ENCODE peak calls at places on chromosome X, in seven cellular contexts. Y is astrocyte of the spinal cord, A is A549, H is fibroblast of lung, M is A673, Z is kidney, O is choroid plexus epithelial cell. N is an unnamed sample.

GRCh38 chrX:1412551-1413161 is 20.7 kb upstream of the SLC25A6 start:
- DNase-seq in H (no peak), Y (no peak), O (no peak), M (no peak), Z (peak), A (no peak), N (no peak)

GRCh38 chrX:54922547-54922946 is 1.9 kb downstream of the TRO start:
- DNase-seq in A (no peak), Z (no peak), O (no peak), H (no peak), M (no peak), Y (no peak), N (no peak)

GRCh38 chrX:1507511-1508463 is 29.2 kb downstream of the P2RY8 start:
- DNase-seq in O (no peak), A (no peak), Y (no peak), M (no peak), H (no peak), Z (peak), N (no peak)

GRCh38 chrX:102840871-102841705 is 96.0 kb upstream of the RAB40AL start:
- DNase-seq in M (peak), A (peak), Y (peak), O (peak), H (peak), Z (no peak), N (peak)

GRCh38 chrX:70172226-70172625 is 5.1 kb upstream of the DGAT2L6 start:
- DNase-seq in O (peak), Y (peak), Z (no peak), H (peak), A (no peak), M (peak), N (no peak)

GRCh38 chrX:49171752-49172279 is at the start of gene PLP2:
- DNase-seq in H (peak), A (peak), M (peak), O (peak), Z (peak), Y (peak), N (peak)

GRCh38 chrX:139720979-139721378 is 13.0 kb upstream of the MCF2 start:
- DNase-seq in O (no peak), H (no peak), A (no peak), Z (no peak), Y (no peak), M (no peak), N (no peak)

GRCh38 chrX:50988649-50989048 is 78.1 kb downstream of the BMP15 start:
- DNase-seq in A (peak), Z (no peak), M (peak), Y (peak), O (peak), H (peak), N (peak)

GRCh38 chrX:74383611-74384010 is 37.7 kb upstream of the SLC16A2 start:
- DNase-seq in H (peak), O (peak), A (peak), M (peak), Y (peak), Z (no peak), N (peak)

GRCh38 chrX:42746606-42747005 is 31.4 kb downstream of the PPP1R2C start:
- DNase-seq in A (no peak), O (peak), M (no peak), Y (peak), Z (no peak), H (peak), N (peak)

GRCh38 chrX:118603981-118604380 is 108.4 kb downstream of the DOCK11 start:
- DNase-seq in O (peak), Y (peak), H (peak), A (peak), M (peak), Z (no peak), N (peak)

GRCh38 chrX:18252644-18253359 is 32.1 kb upstream of the BEND2 start:
- DNase-seq in Z (no peak), O (peak), Y (no peak), A (no peak), H (peak), M (peak), N (no peak)

GRCh38 chrX:24498975-24499374 is 33.9 kb downstream of the PDK3 start:
- DNase-seq in O (peak), H (peak), Y (peak), Z (no peak), M (no peak), A (peak), N (peak)

GRCh38 chrX:40936827-40937226 is 148.4 kb upstream of the USP9X start:
- DNase-seq in Z (no peak), O (no peak), Y (no peak), M (no peak), H (no peak), A (peak), N (no peak)

GRCh38 chrX:36963069-36963808 is 44.9 kb upstream of the FAM47C start:
- DNase-seq in O (no peak), Z (peak), A (no peak), M (no peak), Y (no peak), H (no peak), N (no peak)
- H3K4me3 ChIP-seq in O (no peak), Z (peak), A (no peak), M (no peak), Y (no peak), H (no peak), N (no peak)

GRCh38 chrX:135591871-135592270 is 71.4 kb downstream of the INTS6L start:
- DNase-seq in H (no peak), Y (no peak), A (no peak), O (no peak), Z (no peak), M (peak), N (no peak)
- TF ChIP-seq CTCF in H (no peak), Y (no peak), A (no peak), O (no peak), Z (no peak), M (no peak), N (no peak)

GRCh38 chrX:20431486-20431885 is 164.8 kb upstream of the RPS6KA3 start:
- DNase-seq in Z (no peak), Y (no peak), A (no peak), M (peak), O (no peak), H (peak), N (no peak)

GRCh38 chrX:20421697-20422096 is 155.0 kb upstream of the RPS6KA3 start:
- DNase-seq in M (no peak), H (no peak), Z (no peak), Y (no peak), O (no peak), A (no peak), N (no peak)

GRCh38 chrX:20432746-20433374 is 166.2 kb upstream of the RPS6KA3 start:
- DNase-seq in O (peak), Y (no peak), M (no peak), A (peak), H (no peak), Z (no peak), N (peak)

GRCh38 chrX:20432048-20432447 is 165.3 kb upstream of the RPS6KA3 start:
- DNase-seq in O (peak), A (peak), Y (peak), M (no peak), H (peak), Z (no peak), N (peak)

GRCh38 chrX:20427173-20427770 is 160.6 kb upstream of the RPS6KA3 start:
- DNase-seq in O (no peak), A (no peak), Z (no peak), M (no peak), Y (no peak), H (no peak), N (no peak)
- H3K4me3 ChIP-seq in O (no peak), A (no peak), Z (no peak), M (no peak), Y (no peak), H (no peak), N (no peak)

GRCh38 chrX:93594780-93595179 is 78.6 kb downstream of the NAP1L3 start:
- DNase-seq in A (no peak), Z (no peak), Y (no peak), O (no peak), H (no peak), M (no peak), N (no peak)

GRCh38 chrX:93585661-93586060 is 87.7 kb downstream of the NAP1L3 start:
- DNase-seq in M (no peak), Y (no peak), Z (no peak), H (no peak), A (no peak), O (no peak), N (no peak)

GRCh38 chrX:93591398-93591797 is 82.0 kb downstream of the NAP1L3 start:
- DNase-seq in M (no peak), O (no peak), Z (no peak), A (no peak), Y (no peak), H (no peak), N (no peak)
- TF ChIP-seq CTCF in M (peak), O (no peak), Z (no peak), A (no peak), Y (no peak), H (no peak), N (no peak)

GRCh38 chrX:6904178-6904577 is 243.3 kb upstream of the STS start:
- DNase-seq in O (no peak), M (no peak), A (no peak), Y (no peak), Z (no peak), H (no peak), N (no peak)
- H3K4me3 ChIP-seq in O (no peak), M (no peak), A (no peak), Y (no peak), Z (no peak), H (no peak), N (no peak)

GRCh38 chrX:7132335-7133035 is 15.0 kb upstream of the STS start:
- DNase-seq in Y (peak), O (peak), Z (no peak), A (peak), H (peak), M (peak), N (peak)
- TF ChIP-seq CTCF in Y (peak), O (peak), Z (peak), A (peak), H (peak), M (peak), N (peak)

DNA sequence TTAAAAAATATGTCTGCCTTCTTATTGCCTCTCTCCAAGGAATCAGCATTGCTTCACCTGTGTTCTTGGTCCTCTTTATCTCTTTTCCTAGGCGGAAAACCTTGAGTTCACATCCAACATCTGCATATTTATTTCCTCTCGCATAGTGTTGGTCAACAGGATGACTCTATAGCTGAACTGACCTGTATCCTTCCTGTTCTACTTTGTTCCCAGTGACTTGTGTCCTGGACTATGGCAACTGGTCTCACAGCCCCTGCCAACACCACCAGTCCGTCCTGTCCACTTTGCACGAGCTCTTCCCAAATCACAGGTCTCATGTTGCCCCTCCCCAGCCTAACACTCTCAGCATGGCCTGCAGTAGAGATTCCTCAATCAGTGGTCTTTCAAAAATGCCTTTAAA is 2.0 kb downstream of the DIPK2B start:
- DNase-seq in M (no peak), A (no peak), Y (no peak), H (no peak), O (no peak), Z (no peak), N (no peak)
- H3K4me3 ChIP-seq in M (no peak), A (no peak), Y (no peak), H (no peak), O (no peak), Z (no peak), N (no peak)

DNA sequence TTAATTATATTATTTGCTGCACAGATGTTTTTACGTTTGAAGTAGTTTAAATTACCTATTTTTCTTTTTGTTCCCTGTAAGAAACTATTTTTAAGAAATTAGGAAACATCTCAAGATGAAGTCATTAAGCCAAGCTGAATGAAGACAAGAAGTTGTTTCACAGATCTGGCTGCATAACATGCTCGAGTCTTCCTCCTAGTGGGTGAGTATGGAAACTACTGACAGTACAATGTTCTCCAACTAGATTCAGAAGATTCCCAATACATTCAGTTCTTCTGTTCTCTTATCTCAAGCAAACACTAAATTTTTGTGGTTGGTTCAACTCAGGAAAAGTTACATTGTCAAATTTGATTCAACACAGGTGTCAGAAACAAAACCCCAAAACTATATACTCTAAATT is 256.8 kb upstream of the VCX start:
- DNase-seq in Y (peak), A (no peak), M (peak), Z (no peak), H (peak), O (peak), N (peak)
- TF ChIP-seq CTCF in Y (peak), A (no peak), M (peak), Z (peak), H (no peak), O (peak), N (peak)

GRCh38 chrX:71615056-71615455 is 3.3 kb downstream of the CXCR3 start:
- DNase-seq in H (no peak), O (no peak), Z (no peak), Y (no peak), M (no peak), A (no peak), N (no peak)

GRCh38 chrX:71618303-71618721 is at the start of gene CXCR3:
- DNase-seq in Y (peak), Z (no peak), M (no peak), O (no peak), H (no peak), A (no peak), N (no peak)

GRCh38 chrX:71615954-71616353 is 2.4 kb downstream of the CXCR3 start:
- DNase-seq in M (no peak), Z (no peak), A (no peak), Y (no peak), H (no peak), O (no peak), N (no peak)

GRCh38 chrX:71617742-71618141 is 569 bp downstream of the CXCR3 start:
- DNase-seq in O (no peak), Z (no peak), Y (no peak), M (no peak), H (no peak), A (no peak), N (no peak)

GRCh38 chrX:71616672-71617529 is 1.4 kb downstream of the CXCR3 start:
- DNase-seq in Z (no peak), A (no peak), Y (no peak), O (no peak), M (no peak), H (no peak), N (no peak)
- H3K4me3 ChIP-seq in Z (no peak), A (no peak), Y (no peak), O (no peak), M (no peak), H (no peak), N (no peak)

GRCh38 chrX:44874481-44875184 is 1.6 kb downstream of the KDM6A start:
- DNase-seq in A (peak), H (peak), O (peak), Z (no peak), Y (peak), M (peak), N (peak)

GRCh38 chrX:44875185-44875489 is 2.1 kb downstream of the KDM6A start:
- DNase-seq in H (no peak), M (no peak), O (no peak), Z (no peak), Y (no peak), A (no peak), N (no peak)

GRCh38 chrX:44872817-44873414 is at the start of gene KDM6A:
- DNase-seq in Z (peak), Y (peak), A (peak), H (peak), O (peak), M (peak), N (peak)

GRCh38 chrX:44872319-44872816 is 620 bp upstream of the KDM6A start:
- DNase-seq in M (peak), Z (peak), H (no peak), A (no peak), Y (no peak), O (peak), N (peak)

GRCh38 chrX:44873415-44874270 is 655 bp downstream of the KDM6A start:
- DNase-seq in A (peak), H (peak), M (peak), Z (peak), O (peak), Y (peak), N (peak)
- TF ChIP-seq CTCF in A (peak), H (no peak), M (peak), Z (no peak), O (no peak), Y (no peak), N (no peak)